ENCODE peak calls at places on chromosomes 16 and 17, in nine cellular contexts. One of them, this sample, is unnamed.

GRCh38 chr17:80441133-80441578 is 26.2 kb downstream of the ENDOV start:
- DNase-seq in Peyer's patch: no peak
- DNase-seq in spleen: no peak
- DNase-seq in A549: peak; percentile 68
- DNase-seq in stomach: no peak
- DNase-seq in H54: peak; percentile 65
- DNase-seq in prostate gland: no peak
- DNase-seq in lower leg skin: no peak
- DNase-seq in IMR-90: peak; percentile 36
- DNase-seq in this sample: no peak

GRCh38 chr17:68314916-68315535 is 23.7 kb downstream of the ARSG start:
- DNase-seq in IMR-90: no peak
- DNase-seq in A549: no peak
- DNase-seq in prostate gland: no peak
- DNase-seq in spleen: no peak
- DNase-seq in lower leg skin: no peak
- DNase-seq in H54: no peak
- DNase-seq in Peyer's patch: peak; percentile 53
- DNase-seq in stomach: peak; percentile 55
- DNase-seq in this sample: no peak

GRCh38 chr17:79354173-79354820 is 256.6 kb downstream of the RBFOX3 start:
- DNase-seq in Peyer's patch: no peak
- DNase-seq in lower leg skin: no peak
- DNase-seq in H54: no peak
- DNase-seq in prostate gland: no peak
- DNase-seq in A549: no peak
- DNase-seq in spleen: no peak
- DNase-seq in IMR-90: no peak
- DNase-seq in stomach: no peak
- DNase-seq in this sample: no peak

GRCh38 chr17:35866356-35866950 is 2.2 kb downstream of the HEATR9 start:
- DNase-seq in stomach: no peak
- DNase-seq in Peyer's patch: no peak
- DNase-seq in H54: no peak
- DNase-seq in spleen: no peak
- DNase-seq in A549: no peak
- DNase-seq in lower leg skin: no peak
- DNase-seq in IMR-90: peak; percentile 16
- DNase-seq in prostate gland: no peak
- DNase-seq in this sample: no peak

GRCh38 chr17:35242158-35242804 is 591 bp upstream of the SLFN5 start:
- DNase-seq in H54: no peak
- DNase-seq in spleen: peak; percentile 92
- DNase-seq in Peyer's patch: peak; percentile 92
- DNase-seq in stomach: peak; percentile 85
- DNase-seq in A549: peak; percentile 94
- DNase-seq in IMR-90: peak; percentile 32
- DNase-seq in lower leg skin: peak; percentile 92
- DNase-seq in prostate gland: peak; percentile 83
- DNase-seq in this sample: peak; percentile 76

GRCh38 chr16:88535181-88535856 is 34.9 kb upstream of the ZC3H18 start:
- DNase-seq in lower leg skin: no peak
- DNase-seq in H54: no peak
- DNase-seq in Peyer's patch: no peak
- DNase-seq in stomach: no peak
- DNase-seq in IMR-90: no peak
- DNase-seq in A549: no peak
- DNase-seq in prostate gland: no peak
- DNase-seq in spleen: peak; percentile 84
- DNase-seq in this sample: peak; percentile 43

GRCh38 chr17:79646721-79647455 is 36.0 kb upstream of the RBFOX3 start:
- DNase-seq in prostate gland: peak; percentile 2
- DNase-seq in A549: no peak
- DNase-seq in spleen: no peak
- DNase-seq in H54: no peak
- DNase-seq in stomach: peak; percentile 22
- DNase-seq in Peyer's patch: no peak
- DNase-seq in IMR-90: no peak
- DNase-seq in lower leg skin: peak; percentile 61
- DNase-seq in this sample: no peak

GRCh38 chr16:20768121-20768520 is 4.3 kb downstream of the ACSM3 start:
- DNase-seq in stomach: no peak
- DNase-seq in lower leg skin: no peak
- DNase-seq in A549: no peak
- DNase-seq in H54: no peak
- DNase-seq in spleen: no peak
- DNase-seq in IMR-90: no peak
- DNase-seq in Peyer's patch: no peak
- DNase-seq in prostate gland: no peak
- DNase-seq in this sample: no peak

GRCh38 chr16:89069920-89070319 is 23.7 kb upstream of the ACSF3 start:
- DNase-seq in lower leg skin: no peak
- DNase-seq in IMR-90: no peak
- DNase-seq in prostate gland: no peak
- DNase-seq in A549: no peak
- DNase-seq in stomach: no peak
- DNase-seq in Peyer's patch: no peak
- DNase-seq in spleen: no peak
- DNase-seq in H54: no peak
- DNase-seq in this sample: no peak

GRCh38 chr17:75487351-75488070 is 27.8 kb downstream of the CASKIN2 start:
- DNase-seq in Peyer's patch: peak; percentile 85
- DNase-seq in prostate gland: no peak
- DNase-seq in H54: no peak
- DNase-seq in IMR-90: no peak
- DNase-seq in lower leg skin: no peak
- DNase-seq in spleen: peak; percentile 90
- DNase-seq in stomach: no peak
- DNase-seq in A549: no peak
- DNase-seq in this sample: peak; percentile 62

GRCh38 chr16:77531741-77532140 is 96.9 kb upstream of the ADAMTS18 start:
- DNase-seq in prostate gland: no peak
- DNase-seq in spleen: no peak
- DNase-seq in IMR-90: peak; percentile 38
- DNase-seq in lower leg skin: no peak
- DNase-seq in H54: peak; percentile 25
- DNase-seq in Peyer's patch: no peak
- DNase-seq in A549: no peak
- DNase-seq in stomach: no peak
- DNase-seq in this sample: no peak

GRCh38 chr17:62444063-62444462 is 20.4 kb downstream of the METTL2A start:
- DNase-seq in lower leg skin: no peak
- DNase-seq in spleen: no peak
- DNase-seq in H54: no peak
- DNase-seq in IMR-90: no peak
- DNase-seq in prostate gland: no peak
- DNase-seq in A549: no peak
- DNase-seq in Peyer's patch: no peak
- DNase-seq in stomach: no peak
- DNase-seq in this sample: no peak

GRCh38 chr16:85172465-85173071 is 60.3 kb upstream of the CIBAR2 start:
- DNase-seq in A549: peak; percentile 66
- DNase-seq in Peyer's patch: peak; percentile 56
- DNase-seq in H54: peak; percentile 47
- DNase-seq in IMR-90: peak; percentile 53
- DNase-seq in lower leg skin: peak; percentile 92
- DNase-seq in stomach: no peak
- DNase-seq in prostate gland: no peak
- DNase-seq in spleen: no peak
- DNase-seq in this sample: peak; percentile 74

GRCh38 chr17:76046064-76046463 is 19.0 kb upstream of the EVPL start:
- DNase-seq in spleen: no peak
- DNase-seq in stomach: no peak
- DNase-seq in IMR-90: no peak
- DNase-seq in H54: no peak
- DNase-seq in prostate gland: no peak
- DNase-seq in lower leg skin: no peak
- DNase-seq in A549: no peak
- DNase-seq in Peyer's patch: no peak
- DNase-seq in this sample: no peak

GRCh38 chr17:82231312-82231561 is 2.4 kb downstream of the SLC16A3 start:
- DNase-seq in A549: no peak
- DNase-seq in lower leg skin: no peak
- DNase-seq in Peyer's patch: no peak
- DNase-seq in H54: no peak
- DNase-seq in prostate gland: no peak
- DNase-seq in stomach: no peak
- DNase-seq in spleen: no peak
- DNase-seq in IMR-90: no peak
- DNase-seq in this sample: no peak
- TF ChIP-seq POLR2A in A549: no peak
- TF ChIP-seq POLR2A in lower leg skin: no peak
- TF ChIP-seq POLR2A in Peyer's patch: no peak
- TF ChIP-seq POLR2A in H54: no peak
- TF ChIP-seq POLR2A in prostate gland: no peak
- TF ChIP-seq POLR2A in stomach: no peak
- TF ChIP-seq POLR2A in spleen: no peak
- TF ChIP-seq POLR2A in IMR-90: no peak
- TF ChIP-seq POLR2A in this sample: no peak

GRCh38 chr17:57441270-57441600 is 184.9 kb downstream of the MSI2 start:
- DNase-seq in lower leg skin: no peak
- DNase-seq in IMR-90: no peak
- DNase-seq in stomach: no peak
- DNase-seq in A549: no peak
- DNase-seq in Peyer's patch: no peak
- DNase-seq in H54: no peak
- DNase-seq in prostate gland: no peak
- DNase-seq in spleen: peak; percentile 12
- DNase-seq in this sample: no peak
- TF ChIP-seq POLR2A in lower leg skin: no peak
- TF ChIP-seq POLR2A in IMR-90: no peak
- TF ChIP-seq POLR2A in stomach: no peak
- TF ChIP-seq POLR2A in A549: no peak
- TF ChIP-seq POLR2A in Peyer's patch: no peak
- TF ChIP-seq POLR2A in H54: no peak
- TF ChIP-seq POLR2A in prostate gland: no peak
- TF ChIP-seq POLR2A in spleen: no peak
- TF ChIP-seq POLR2A in this sample: no peak

GRCh38 chr16:678858-679807 is 1.1 kb upstream of the STUB1 start:
- DNase-seq in A549: no peak
- DNase-seq in prostate gland: peak; percentile 68
- DNase-seq in Peyer's patch: peak; percentile 79
- DNase-seq in IMR-90: peak; percentile 30
- DNase-seq in H54: peak; percentile 61
- DNase-seq in stomach: peak; percentile 76
- DNase-seq in spleen: peak; percentile 94
- DNase-seq in lower leg skin: peak; percentile 94
- DNase-seq in this sample: peak; percentile 76

GRCh38 chr16:680967-681745 is 946 bp downstream of the STUB1 start:
- DNase-seq in IMR-90: peak; percentile 49
- DNase-seq in stomach: peak; percentile 51
- DNase-seq in H54: no peak
- DNase-seq in lower leg skin: no peak
- DNase-seq in spleen: peak; percentile 82
- DNase-seq in A549: no peak
- DNase-seq in Peyer's patch: peak; percentile 70
- DNase-seq in prostate gland: no peak
- DNase-seq in this sample: peak; percentile 76

GRCh38 chr16:678209-678857 is 1.9 kb upstream of the STUB1 start:
- DNase-seq in Peyer's patch: peak; percentile 72
- DNase-seq in stomach: no peak
- DNase-seq in spleen: no peak
- DNase-seq in A549: no peak
- DNase-seq in IMR-90: no peak
- DNase-seq in H54: no peak
- DNase-seq in lower leg skin: no peak
- DNase-seq in prostate gland: no peak
- DNase-seq in this sample: peak; percentile 72

GRCh38 chr16:680625-680945 is 375 bp downstream of the STUB1 start:
- DNase-seq in H54: no peak
- DNase-seq in prostate gland: no peak
- DNase-seq in stomach: no peak
- DNase-seq in spleen: no peak
- DNase-seq in Peyer's patch: no peak
- DNase-seq in A549: no peak
- DNase-seq in IMR-90: no peak
- DNase-seq in lower leg skin: no peak
- DNase-seq in this sample: no peak

DNA sequence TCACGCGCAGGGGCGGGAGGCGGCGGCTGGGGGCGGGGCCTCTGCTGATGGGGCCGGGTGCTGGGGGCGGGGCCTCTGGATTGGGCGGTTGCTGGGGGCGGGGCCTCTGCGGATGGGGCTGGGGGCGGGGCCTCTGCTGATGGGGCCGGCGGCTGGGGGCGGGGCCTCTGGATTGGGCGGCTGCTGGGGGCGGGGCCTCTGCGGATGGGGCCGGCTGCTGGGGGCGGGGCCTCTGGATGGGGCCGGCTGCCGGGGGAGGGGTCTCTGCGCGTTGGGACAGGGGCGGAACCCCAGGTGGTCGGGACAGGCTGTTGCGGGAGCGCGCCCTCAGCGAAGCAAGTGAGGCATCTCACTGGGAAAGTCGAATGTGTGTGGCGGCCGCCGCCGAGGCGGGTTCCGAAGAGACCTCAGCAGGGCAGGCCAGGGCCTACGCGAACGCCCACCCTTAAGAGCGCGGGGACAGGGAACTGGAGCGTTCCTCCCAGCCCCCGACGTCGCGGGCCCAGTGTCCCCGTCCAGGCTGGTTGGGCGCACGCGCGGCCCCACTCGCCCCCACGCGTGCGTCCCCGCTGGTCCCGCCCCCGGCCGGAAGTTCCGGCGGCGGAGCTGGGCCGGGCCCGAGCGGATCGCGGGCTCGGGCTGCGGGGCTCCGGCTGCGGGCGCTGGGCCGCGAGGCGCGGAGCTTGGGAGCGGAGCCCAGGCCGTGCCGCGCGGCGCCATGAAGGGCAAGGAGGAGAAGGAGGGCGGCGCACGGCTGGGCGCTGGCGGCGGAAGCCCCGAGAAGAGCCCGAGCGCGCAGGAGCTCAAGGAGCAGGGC is at the start of gene STUB1:
- DNase-seq in IMR-90: peak; percentile 80
- DNase-seq in spleen: peak; percentile 96
- DNase-seq in stomach: peak; percentile 89
- DNase-seq in lower leg skin: peak; percentile 98
- DNase-seq in H54: peak; percentile 83
- DNase-seq in A549: no peak
- DNase-seq in Peyer's patch: peak; percentile 94
- DNase-seq in prostate gland: peak; percentile 84
- DNase-seq in this sample: peak; percentile 94
- TF ChIP-seq POLR2A in IMR-90: peak; percentile 39
- TF ChIP-seq POLR2A in spleen: peak; percentile 40
- TF ChIP-seq POLR2A in stomach: no peak
- TF ChIP-seq POLR2A in lower leg skin: no peak
- TF ChIP-seq POLR2A in H54: peak; percentile 83
- TF ChIP-seq POLR2A in A549: peak; percentile 48
- TF ChIP-seq POLR2A in Peyer's patch: peak; percentile 89
- TF ChIP-seq POLR2A in prostate gland: no peak
- TF ChIP-seq POLR2A in this sample: peak; percentile 81

DNA sequence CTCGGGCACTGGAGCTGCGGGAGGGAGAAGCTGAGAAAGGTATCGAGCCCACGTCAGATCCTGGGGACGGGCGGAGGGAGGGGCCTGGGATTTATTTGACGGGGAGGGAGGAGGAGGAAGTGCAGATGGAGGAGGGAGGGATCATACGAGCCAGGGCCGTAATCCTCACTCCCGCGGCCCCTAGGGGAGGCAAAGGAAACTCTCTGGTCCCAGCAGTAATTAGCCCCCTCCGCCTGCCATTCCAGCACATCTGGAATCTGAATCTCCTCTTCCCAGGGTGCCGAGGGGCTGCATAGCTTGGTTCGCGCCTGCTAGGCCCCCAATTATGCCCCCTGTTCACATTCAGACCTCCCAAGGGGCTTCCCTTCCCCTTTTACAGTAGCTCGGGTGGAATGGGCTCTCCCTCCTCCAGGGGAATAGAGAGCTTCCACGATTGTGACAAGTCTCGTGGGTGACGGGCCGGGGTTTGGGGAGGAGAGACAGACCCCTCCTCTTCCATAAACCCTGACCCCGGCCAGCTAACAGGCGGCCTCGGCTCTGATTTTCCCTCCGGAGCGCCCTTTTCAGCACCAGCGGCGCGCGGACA is at the start of gene SEZ6L2:
- DNase-seq in IMR-90: peak; percentile 86
- DNase-seq in Peyer's patch: peak; percentile 79
- DNase-seq in prostate gland: peak; percentile 82
- DNase-seq in lower leg skin: no peak
- DNase-seq in stomach: peak; percentile 89
- DNase-seq in spleen: no peak
- DNase-seq in A549: peak; percentile 89
- DNase-seq in H54: peak; percentile 92
- DNase-seq in this sample: no peak
- TF ChIP-seq POLR2A in IMR-90: no peak
- TF ChIP-seq POLR2A in Peyer's patch: peak; percentile 7
- TF ChIP-seq POLR2A in prostate gland: peak; percentile 21
- TF ChIP-seq POLR2A in lower leg skin: no peak
- TF ChIP-seq POLR2A in stomach: peak; percentile 0
- TF ChIP-seq POLR2A in spleen: no peak
- TF ChIP-seq POLR2A in A549: peak; percentile 44
- TF ChIP-seq POLR2A in H54: no peak
- TF ChIP-seq POLR2A in this sample: no peak